ENCODE peak calls at places on chromosomes 12 and 14, in seven cellular contexts. W is transverse colon, K is adrenal gland, J is AG04449, D is nephron progenitor cell, E is HCT116, X is GM12865. G is an unnamed sample.

GRCh38 chr12:15208140-15208539 is 13.1 kb downstream of the RERG start:
- DNase-seq in W (no peak), K (no peak), J (no peak), D (no peak), E (no peak), X (no peak), G (no peak)

GRCh38 chr12:3202734-3203446 is 125.7 kb downstream of the TSPAN9 start:
- DNase-seq in W (peak), K (peak), J (no peak), D (peak), E (no peak), X (peak), G (peak)

GRCh38 chr14:30607156-30607780 is 14.9 kb upstream of the SCFD1 start:
- DNase-seq in W (no peak), K (no peak), J (no peak), D (no peak), E (no peak), X (no peak), G (no peak)

GRCh38 chr12:38053655-38054464 is 262.7 kb upstream of the ALG10B start:
- DNase-seq in W (peak), K (no peak), J (no peak), D (no peak), E (no peak), X (no peak), G (no peak)

GRCh38 chr12:132345126-132345525 is 15.7 kb upstream of the GALNT9 start:
- DNase-seq in W (no peak), K (no peak), J (no peak), D (no peak), E (no peak), X (no peak), G (no peak)

GRCh38 chr12:59149995-59150642 is 229.8 kb upstream of the LRIG3 start:
- DNase-seq in W (no peak), K (no peak), J (peak), D (peak), E (peak), X (peak), G (peak)

GRCh38 chr12:112855375-112855774 is 51.4 kb upstream of the OAS1 start:
- DNase-seq in W (no peak), K (no peak), J (no peak), D (no peak), E (peak), X (no peak), G (no peak)

GRCh38 chr12:27561535-27562350 is 37.7 kb downstream of the PPFIBP1 start:
- DNase-seq in W (no peak), K (no peak), J (no peak), D (no peak), E (no peak), X (no peak), G (no peak)

GRCh38 chr14:75340921-75341320 is 62.3 kb downstream of the FOS start:
- DNase-seq in W (peak), K (peak), J (no peak), D (no peak), E (no peak), X (peak), G (no peak)

GRCh38 chr12:95766356-95767019 is 24.1 kb downstream of the NTN4 start:
- DNase-seq in W (no peak), K (no peak), J (no peak), D (no peak), E (no peak), X (no peak), G (no peak)

GRCh38 chr14:91473046-91473445 is 37.1 kb downstream of the PPP4R3A start:
- DNase-seq in W (no peak), K (no peak), J (no peak), D (no peak), E (no peak), X (no peak), G (no peak)

GRCh38 chr14:59093889-59094288 is 94.6 kb upstream of the DAAM1 start:
- DNase-seq in W (no peak), K (no peak), J (no peak), D (no peak), E (no peak), X (no peak), G (no peak)

GRCh38 chr14:92984082-92984788 is 61.3 kb downstream of the CHGA start:
- DNase-seq in W (no peak), K (no peak), J (no peak), D (no peak), E (no peak), X (peak), G (no peak)

GRCh38 chr12:77204055-77204454 is 138.7 kb upstream of the E2F7 start:
- DNase-seq in W (no peak), K (no peak), J (no peak), D (no peak), E (no peak), X (peak), G (no peak)

GRCh38 chr14:91280129-91280528 is 35.6 kb upstream of the GPR68 start:
- DNase-seq in W (no peak), K (no peak), J (no peak), D (no peak), E (no peak), X (no peak), G (no peak)

GRCh38 chr12:25829192-25829591 is 129.3 kb upstream of the RASSF8 start:
- DNase-seq in W (peak), K (no peak), J (peak), D (no peak), E (no peak), X (no peak), G (no peak)

GRCh38 chr12:68175566-68176033 is 16.1 kb upstream of the IFNG start:
- DNase-seq in W (peak), K (no peak), J (no peak), D (no peak), E (no peak), X (peak), G (peak)

GRCh38 chr14:21241218-21241819 is 27.9 kb downstream of the HNRNPC start:
- DNase-seq in W (no peak), K (no peak), J (peak), D (no peak), E (no peak), X (no peak), G (no peak)

GRCh38 chr12:104493504-104493903 is 36.8 kb downstream of the CHST11 start:
- DNase-seq in W (no peak), K (no peak), J (no peak), D (no peak), E (no peak), X (no peak), G (no peak)

GRCh38 chr12:72273499-72273837 is 1.3 kb downstream of the TRHDE start:
- DNase-seq in W (no peak), K (no peak), J (no peak), D (peak), E (no peak), X (no peak), G (peak)

GRCh38 chr14:78974691-78975090 is 804.5 kb downstream of the NRXN3 start:
- DNase-seq in W (no peak), K (no peak), J (no peak), D (no peak), E (no peak), X (no peak), G (no peak)

GRCh38 chr12:3743803-3744202 is 9.1 kb downstream of the CRACR2A start:
- DNase-seq in W (no peak), K (no peak), J (no peak), D (no peak), E (no peak), X (peak), G (no peak)

GRCh38 chr14:61558271-61558670 is 137.0 kb upstream of the HIF1A start:
- DNase-seq in W (no peak), K (no peak), J (no peak), D (no peak), E (no peak), X (no peak), G (no peak)

GRCh38 chr12:113479578-113480335 is 8.1 kb upstream of the LHX5 start:
- DNase-seq in W (no peak), K (no peak), J (no peak), D (peak), E (no peak), X (peak), G (peak)

GRCh38 chr12:124352839-124353238 is 57.9 kb downstream of the RFLNA start:
- DNase-seq in W (peak), K (peak), J (no peak), D (no peak), E (no peak), X (no peak), G (no peak)

GRCh38 chr12:3398196-3398789 is 92.7 kb upstream of the PRMT8 start:
- DNase-seq in W (no peak), K (no peak), J (no peak), D (no peak), E (no peak), X (peak), G (no peak)

GRCh38 chr12:106224392-106224706 is 23.5 kb downstream of the CKAP4 start:
- DNase-seq in W (no peak), K (no peak), J (no peak), D (no peak), E (no peak), X (no peak), G (no peak)

DNA sequence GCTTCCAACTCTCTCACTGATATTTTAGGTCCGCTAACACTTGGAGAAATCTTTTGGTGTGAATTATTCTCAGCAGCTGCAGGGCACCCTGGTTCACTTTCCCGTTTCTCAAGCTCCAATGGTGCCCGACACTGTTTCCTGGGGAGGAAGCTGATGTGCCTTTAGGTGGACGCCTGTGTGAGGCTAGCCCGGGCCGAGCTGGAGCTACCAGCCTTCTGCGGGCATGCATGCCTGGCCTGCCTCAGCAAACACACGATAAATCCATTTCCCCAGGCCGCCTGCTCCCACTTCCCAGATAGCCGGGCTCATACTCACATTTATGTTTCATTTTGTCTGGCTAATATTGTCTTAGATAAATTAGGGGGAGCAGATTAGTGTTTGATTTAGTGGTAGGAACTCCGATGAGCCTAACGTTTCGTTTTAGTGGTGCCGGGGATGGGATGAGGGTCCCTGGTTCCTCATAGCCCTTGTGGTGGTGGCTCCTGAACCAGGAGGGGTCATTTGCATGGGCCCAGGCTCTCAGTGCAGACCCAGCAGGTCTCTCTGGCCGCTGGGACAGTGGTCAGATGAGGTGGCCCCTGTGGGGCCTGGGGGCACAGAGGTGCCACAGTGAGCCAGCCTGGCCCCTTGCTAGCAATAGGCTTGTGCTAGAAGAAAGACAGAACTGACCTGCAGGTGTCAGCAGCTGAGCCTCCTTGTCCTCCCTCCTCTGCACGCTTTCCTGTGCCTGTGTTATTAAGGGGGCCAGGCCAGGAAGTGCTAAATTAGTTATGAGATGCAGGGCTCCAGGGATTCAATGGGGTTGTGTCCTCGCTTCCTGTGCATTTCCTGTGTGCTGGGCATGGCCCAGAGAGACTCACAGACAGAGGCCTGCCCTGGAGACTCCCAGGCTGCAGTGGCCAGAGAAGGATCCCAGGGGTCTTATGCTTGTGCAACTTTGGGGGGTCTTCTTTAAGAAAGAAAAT is 88.3 kb downstream of the KIF26A start:
- DNase-seq in W (peak), K (no peak), J (no peak), D (no peak), E (no peak), X (no peak), G (no peak)
- TF ChIP-seq CTCF in W (no peak), K (no peak), J (no peak), D (no peak), E (no peak), X (no peak), G (no peak)

DNA sequence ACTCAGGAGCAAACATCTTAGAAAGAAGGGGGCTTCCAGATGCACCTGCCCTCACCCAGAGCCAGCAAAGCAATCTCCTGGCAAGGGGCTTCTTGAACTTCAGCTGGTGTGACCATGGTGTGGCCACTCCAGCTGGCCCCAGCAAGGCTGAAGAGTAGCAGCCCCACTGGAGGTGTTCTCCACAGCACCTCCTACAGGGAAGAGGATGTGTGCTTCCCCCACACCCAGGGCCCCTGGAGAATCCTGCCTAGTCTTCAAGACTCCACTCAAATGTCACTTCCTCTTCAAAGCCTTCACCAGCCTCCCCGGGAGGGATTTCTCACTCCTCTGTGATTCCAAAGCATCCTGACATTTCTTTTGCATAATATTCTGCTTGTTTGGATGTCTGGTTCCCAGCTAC is 8.5 kb downstream of the RAB15 start:
- DNase-seq in W (no peak), K (no peak), J (no peak), D (no peak), E (no peak), X (no peak), G (no peak)
- TF ChIP-seq CTCF in W (no peak), K (no peak), J (no peak), D (no peak), E (peak), X (no peak), G (no peak)

GRCh38 chr14:103188691-103189480 is 65.6 kb downstream of the TNFAIP2 start:
- DNase-seq in W (peak), K (no peak), J (no peak), D (peak), E (no peak), X (peak), G (peak)
- TF ChIP-seq CTCF in W (peak), K (no peak), J (peak), D (no peak), E (no peak), X (no peak), G (no peak)

GRCh38 chr12:108967869-108968540 is 52.9 kb downstream of the SVOP start:
- DNase-seq in W (no peak), K (no peak), J (no peak), D (no peak), E (peak), X (peak), G (no peak)
- TF ChIP-seq CTCF in W (no peak), K (peak), J (no peak), D (peak), E (peak), X (peak), G (peak)

DNA sequence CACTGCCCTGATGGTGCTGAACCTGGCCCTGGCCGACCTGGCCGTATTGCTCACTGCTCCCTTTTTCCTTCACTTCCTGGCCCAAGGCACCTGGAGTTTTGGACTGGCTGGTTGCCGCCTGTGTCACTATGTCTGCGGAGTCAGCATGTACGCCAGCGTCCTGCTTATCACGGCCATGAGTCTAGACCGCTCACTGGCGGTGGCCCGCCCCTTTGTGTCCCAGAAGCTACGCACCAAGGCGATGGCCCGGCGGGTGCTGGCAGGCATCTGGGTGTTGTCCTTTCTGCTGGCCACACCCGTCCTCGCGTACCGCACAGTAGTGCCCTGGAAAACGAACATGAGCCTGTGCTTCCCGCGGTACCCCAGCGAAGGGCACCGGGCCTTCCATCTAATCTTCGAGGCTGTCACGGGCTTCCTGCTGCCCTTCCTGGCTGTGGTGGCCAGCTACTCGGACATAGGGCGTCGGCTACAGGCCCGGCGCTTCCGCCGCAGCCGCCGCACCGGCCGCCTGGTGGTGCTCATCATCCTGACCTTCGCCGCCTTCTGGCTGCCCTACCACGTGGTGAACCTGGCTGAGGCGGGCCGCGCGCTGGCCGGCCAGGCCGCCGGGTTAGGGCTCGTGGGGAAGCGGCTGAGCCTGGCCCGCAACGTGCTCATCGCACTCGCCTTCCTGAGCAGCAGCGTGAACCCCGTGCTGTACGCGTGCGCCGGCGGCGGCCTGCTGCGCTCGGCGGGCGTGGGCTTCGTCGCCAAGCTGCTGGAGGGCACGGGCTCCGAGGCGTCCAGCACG is 4.7 kb downstream of the LTB4R start:
- DNase-seq in W (peak), K (peak), J (no peak), D (no peak), E (no peak), X (no peak), G (no peak)
- TF ChIP-seq CTCF in W (no peak), K (peak), J (peak), D (no peak), E (no peak), X (no peak), G (no peak)

GRCh38 chr14:37129047-37129446 is 43.4 kb downstream of the SLC25A21 start:
- DNase-seq in W (no peak), K (no peak), J (no peak), D (no peak), E (no peak), X (no peak), G (no peak)

GRCh38 chr14:37122288-37122687 is 50.1 kb downstream of the SLC25A21 start:
- DNase-seq in W (no peak), K (no peak), J (peak), D (no peak), E (peak), X (no peak), G (no peak)

GRCh38 chr14:37118673-37119366 is 53.6 kb downstream of the SLC25A21 start:
- DNase-seq in W (no peak), K (no peak), J (no peak), D (no peak), E (no peak), X (no peak), G (no peak)

GRCh38 chr14:37122919-37123639 is 49.3 kb downstream of the SLC25A21 start:
- DNase-seq in W (no peak), K (no peak), J (no peak), D (no peak), E (no peak), X (no peak), G (no peak)

DNA sequence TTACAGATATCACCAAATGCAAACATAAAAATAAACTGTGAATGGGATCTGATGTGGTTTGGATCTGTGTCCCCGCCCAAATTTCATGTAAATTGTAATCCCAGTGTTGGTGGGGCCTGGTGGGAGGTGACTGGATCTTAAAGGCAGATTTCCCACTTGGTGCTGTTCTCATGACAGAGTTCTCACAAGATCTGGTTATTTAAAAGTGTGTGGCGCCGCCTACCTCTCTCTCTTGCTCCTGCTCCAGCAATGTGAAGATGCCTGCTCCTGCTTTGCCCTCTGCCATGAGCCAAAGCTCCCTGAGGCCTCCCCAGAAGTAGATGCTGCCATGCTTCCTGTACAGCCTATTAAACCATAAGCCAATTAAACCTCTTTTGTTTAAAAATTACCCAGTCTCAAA is 47.8 kb downstream of the SLC25A21 start:
- DNase-seq in W (no peak), K (no peak), J (no peak), D (no peak), E (no peak), X (peak), G (no peak)
- TF ChIP-seq CTCF in W (no peak), K (no peak), J (no peak), D (no peak), E (peak), X (no peak), G (no peak)

GRCh38 chr12:65725376-65725775 is 98.9 kb upstream of the HMGA2 start:
- DNase-seq in W (no peak), K (no peak), J (no peak), D (no peak), E (peak), X (no peak), G (no peak)

GRCh38 chr12:65734226-65734625 is 90.1 kb upstream of the HMGA2 start:
- DNase-seq in W (no peak), K (no peak), J (no peak), D (no peak), E (no peak), X (no peak), G (no peak)

GRCh38 chr12:65731771-65732170 is 92.5 kb upstream of the HMGA2 start:
- DNase-seq in W (no peak), K (no peak), J (no peak), D (no peak), E (no peak), X (no peak), G (no peak)

GRCh38 chr12:65728348-65728912 is 95.9 kb upstream of the HMGA2 start:
- DNase-seq in W (no peak), K (no peak), J (no peak), D (no peak), E (no peak), X (no peak), G (no peak)

DNA sequence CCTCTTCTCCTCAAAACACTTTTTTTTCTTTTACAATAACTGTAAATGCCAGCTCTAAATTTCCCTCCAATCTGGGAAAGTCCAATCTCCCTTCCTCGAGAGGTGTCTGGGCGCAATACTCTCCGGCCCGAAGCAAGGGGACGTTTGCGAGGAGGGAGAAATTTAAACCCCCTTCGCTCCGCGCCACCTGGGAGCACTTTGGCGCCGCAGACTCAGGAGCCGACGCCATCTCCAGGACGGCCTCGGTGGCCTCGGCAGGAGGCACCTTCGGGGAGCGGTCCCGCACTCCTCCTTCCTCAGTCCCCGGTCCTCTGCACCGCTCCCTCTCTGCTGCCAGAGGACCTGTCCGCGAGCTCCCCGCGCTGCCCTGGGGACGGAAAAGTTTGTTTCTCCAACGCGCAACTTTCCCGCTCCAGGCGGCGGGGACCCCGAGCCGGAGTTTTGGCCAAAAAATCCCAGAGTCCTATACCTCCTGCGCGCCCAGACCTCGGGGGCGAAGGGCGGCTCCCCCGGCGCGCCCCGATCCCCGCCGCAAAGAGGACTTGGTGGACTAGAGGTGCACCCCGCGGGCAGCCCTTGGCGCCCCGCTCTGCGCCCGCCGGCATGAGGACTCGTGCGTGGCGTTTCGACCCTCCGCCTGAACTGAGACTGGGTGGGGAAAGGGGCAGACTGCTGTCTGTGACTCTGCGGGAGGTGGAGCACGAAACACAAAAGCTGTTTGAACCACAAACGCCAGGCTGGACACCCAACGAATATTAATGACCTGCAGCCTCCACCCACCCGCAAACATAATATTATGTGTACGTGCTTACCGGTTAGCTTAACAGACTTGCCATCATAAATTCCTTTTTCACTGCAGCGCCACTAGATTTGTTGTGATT is 95.1 kb upstream of the HMGA2 start:
- DNase-seq in W (peak), K (no peak), J (no peak), D (peak), E (peak), X (no peak), G (peak)
- TF ChIP-seq CTCF in W (no peak), K (no peak), J (no peak), D (no peak), E (no peak), X (no peak), G (no peak)